ENCODE peak calls at places on chromosomes 6 and 20, in ten cellular contexts. L, Q, F, M, R, E, X, N, C and Z are unnamed samples.

GRCh38 chr20:62887147-62887859 is 25.7 kb upstream of the TCFL5 start:
- DNase-seq in X (peak), E (peak), R (peak), Q (peak), M (peak), F (peak), N (peak), C (peak), L (no peak), Z (peak)

GRCh38 chr6:139109558-139109957 is 25.3 kb upstream of the HECA start:
- DNase-seq in X (no peak), M (peak), C (peak), N (peak), F (no peak), L (no peak), E (no peak), R (no peak), Q (peak), Z (peak)

GRCh38 chr6:15129872-15130271 is 116.0 kb upstream of the JARID2 start:
- DNase-seq in F (no peak), L (no peak), X (no peak), Q (no peak), E (no peak), C (no peak), M (no peak), R (no peak), N (no peak), Z (no peak)

GRCh38 chr6:149181304-149181703 is 136.2 kb upstream of the TAB2 start:
- DNase-seq in X (no peak), C (no peak), F (no peak), R (no peak), Q (no peak), E (no peak), N (no peak), M (no peak), L (no peak), Z (no peak)

GRCh38 chr6:65289491-65289890 is 417.5 kb downstream of the EYS start:
- DNase-seq in R (peak), L (no peak), F (no peak), M (no peak), X (peak), N (peak), E (no peak), C (no peak), Q (no peak), Z (no peak)

GRCh38 chr20:34871320-34871926 is 1.2 kb downstream of the GGT7 start:
- DNase-seq in C (no peak), N (no peak), E (no peak), X (no peak), Q (no peak), M (no peak), L (no peak), F (no peak), R (no peak), Z (no peak)

GRCh38 chr6:56742122-56742791 is 99.6 kb upstream of the DST start:
- DNase-seq in E (no peak), R (no peak), X (no peak), F (no peak), L (no peak), C (no peak), M (no peak), N (peak), Q (no peak), Z (no peak)

GRCh38 chr20:33803921-33804337 is 7.2 kb upstream of the CHMP4B start:
- DNase-seq in R (no peak), C (peak), E (no peak), X (peak), Q (peak), L (no peak), N (peak), M (no peak), F (peak), Z (no peak)

GRCh38 chr20:11797161-11797560 is 120.5 kb upstream of the BTBD3 start:
- DNase-seq in M (no peak), R (no peak), C (no peak), F (no peak), X (peak), E (no peak), Q (no peak), L (no peak), N (no peak), Z (no peak)

GRCh38 chr6:121260651-121261102 is 73.6 kb downstream of the TBC1D32 start:
- DNase-seq in F (no peak), R (peak), L (no peak), X (peak), Q (peak), C (peak), E (no peak), N (peak), M (no peak), Z (peak)

GRCh38 chr6:41937881-41938574 is 3.6 kb downstream of the CCND3 start:
- DNase-seq in R (no peak), F (no peak), E (peak), X (no peak), C (no peak), Q (no peak), L (no peak), M (peak), N (no peak), Z (no peak)

GRCh38 chr6:7050911-7051779 is 56.6 kb upstream of the RREB1 start:
- DNase-seq in F (peak), Q (peak), X (peak), C (peak), E (peak), R (peak), M (peak), L (peak), N (peak), Z (no peak)

GRCh38 chr20:4018015-4018748 is 2.8 kb upstream of the RNF24 start:
- DNase-seq in X (no peak), R (no peak), C (no peak), Q (peak), L (no peak), N (no peak), E (no peak), F (no peak), M (no peak), Z (no peak)

GRCh38 chr20:49595811-49596545 is 28.0 kb upstream of the PTGIS start:
- DNase-seq in M (no peak), C (no peak), N (peak), X (peak), L (peak), R (no peak), E (no peak), F (no peak), Q (peak), Z (no peak)